ENCODE peak calls at places on chromosomes 16 and 17, in nine cellular contexts. P is breast epithelium; B is right lobe of liver; F is stomach; E is CD8-positive, alpha-beta memory T cell; Q is endothelial cell of umbilical vein; T is transverse colon; V is sigmoid colon; N is IMR-90. L is an unnamed sample.

GRCh38 chr16:70738083-70738977 is 52.5 kb upstream of the MTSS2 start:
- DNase-seq in F (peak; percentile 43), E (no peak), B (peak; percentile 82), P (peak; percentile 50), N (peak; percentile 93), T (peak; percentile 56), V (peak; percentile 94), Q (peak; percentile 58), L (peak; percentile 58)

GRCh38 chr16:84643180-84643583 is 5.1 kb upstream of the KLHL36 start:
- DNase-seq in T (peak; percentile 58), P (peak; percentile 71), N (peak; percentile 93), B (peak; percentile 76), F (peak; percentile 45), E (no peak), Q (no peak), V (peak; percentile 95), L (peak; percentile 44)

GRCh38 chr16:15643453-15644305 is 725 bp upstream of the MARF1 start:
- DNase-seq in Q (peak; percentile 73), T (peak; percentile 14), N (peak; percentile 59), V (no peak), P (no peak), F (no peak), E (no peak), B (no peak), L (peak; percentile 39)

GRCh38 chr16:87219287-87219909 is 97.8 kb downstream of the C16orf95 start:
- DNase-seq in N (no peak), T (no peak), Q (no peak), F (no peak), V (no peak), P (no peak), E (no peak), B (no peak), L (no peak)

GRCh38 chr16:28292731-28293588 is 635 bp downstream of the SBK1 start:
- DNase-seq in Q (no peak), F (no peak), E (peak; percentile 6), P (no peak), V (no peak), B (no peak), N (no peak), T (peak; percentile 11), L (peak; percentile 40)

GRCh38 chr17:17836818-17837379 is at the start of gene SREBF1:
- DNase-seq in Q (peak; percentile 63), B (peak; percentile 84), T (peak; percentile 73), V (peak; percentile 86), P (no peak), N (peak; percentile 37), E (peak; percentile 66), F (peak; percentile 61), L (peak; percentile 74)

GRCh38 chr16:4288148-4288921 is 15.5 kb upstream of the TFAP4 start:
- DNase-seq in T (peak; percentile 81), V (peak; percentile 89), B (peak; percentile 76), P (peak; percentile 57), F (peak; percentile 79), N (peak; percentile 82), E (peak; percentile 76), Q (peak; percentile 54), L (peak; percentile 84)

GRCh38 chr16:81366316-81366932 is 51.7 kb downstream of the GAN start:
- DNase-seq in P (no peak), V (no peak), F (no peak), B (no peak), T (no peak), N (peak; percentile 59), E (no peak), Q (peak; percentile 77), L (no peak)

GRCh38 chr17:16391451-16391850 is 10.6 kb downstream of the UBB start:
- DNase-seq in E (no peak), B (no peak), N (no peak), T (no peak), P (no peak), F (no peak), Q (no peak), V (no peak), L (no peak)

GRCh38 chr16:31474173-31474714 is 2.3 kb downstream of the TGFB1I1 start:
- DNase-seq in E (no peak), T (no peak), F (no peak), V (no peak), N (peak; percentile 90), P (no peak), Q (no peak), B (no peak), L (no peak)

GRCh38 chr16:28202147-28202746 is 9.5 kb downstream of the XPO6 start:
- DNase-seq in P (no peak), E (no peak), T (no peak), N (no peak), V (no peak), Q (no peak), F (no peak), B (no peak), L (no peak)

GRCh38 chr17:73184133-73184993 is 8.5 kb upstream of the COG1 start:
- DNase-seq in Q (no peak), N (no peak), F (no peak), E (no peak), P (no peak), V (no peak), B (no peak), T (no peak), L (no peak)

GRCh38 chr16:85689950-85690320 is 1.2 kb upstream of the GINS2 start:
- DNase-seq in Q (no peak), B (no peak), P (no peak), N (no peak), E (no peak), F (no peak), V (no peak), T (no peak), L (no peak)

GRCh38 chr16:85690469-85691064 is 1.8 kb upstream of the GINS2 start:
- DNase-seq in E (no peak), N (no peak), V (no peak), Q (no peak), B (no peak), P (no peak), F (no peak), T (no peak), L (peak; percentile 23)

GRCh38 chr16:85687651-85688471 is 893 bp downstream of the GINS2 start:
- DNase-seq in T (peak; percentile 54), B (peak; percentile 21), F (no peak), E (no peak), N (no peak), Q (no peak), P (no peak), V (no peak), L (peak; percentile 44)

GRCh38 chr16:85688586-85689284 is at the start of gene GINS2:
- DNase-seq in B (peak; percentile 94), F (peak; percentile 93), P (peak; percentile 89), T (peak; percentile 93), N (peak; percentile 84), E (peak; percentile 89), V (peak; percentile 95), Q (peak; percentile 87), L (peak; percentile 96)

DNA sequence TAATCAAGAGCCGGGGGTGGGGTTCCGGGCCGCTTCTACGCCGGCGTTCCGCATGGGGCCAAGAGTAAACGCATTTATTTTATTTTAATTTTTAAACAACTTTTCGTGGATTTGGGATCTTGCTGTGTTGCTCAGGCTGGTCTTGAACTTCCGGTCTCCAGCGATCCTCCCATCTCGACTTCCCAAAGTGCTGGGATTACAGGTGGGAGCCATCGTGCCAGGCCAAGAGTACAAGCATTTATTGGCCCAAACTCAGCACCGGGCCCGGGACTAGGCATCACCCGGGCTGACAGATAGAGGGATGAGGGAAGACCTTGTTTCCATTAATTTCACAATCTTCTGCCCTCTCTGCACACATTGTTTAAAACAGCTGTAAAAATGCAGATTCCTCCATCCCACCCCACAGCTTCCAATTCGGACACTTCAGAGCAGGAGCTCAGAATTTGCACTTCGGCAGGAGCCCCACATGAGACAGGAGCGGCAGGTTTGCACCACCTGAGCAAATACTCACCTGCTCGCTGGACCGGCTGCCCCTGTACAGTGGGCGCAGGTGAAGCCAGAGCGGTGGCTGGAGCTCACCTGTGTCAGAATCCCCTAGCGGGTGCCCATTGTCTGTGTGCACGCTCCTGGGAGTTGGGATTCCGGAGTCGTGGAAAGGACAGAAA is 663 bp upstream of the GINS2 start:
- DNase-seq in P (no peak), T (no peak), N (no peak), V (no peak), B (peak; percentile 24), E (no peak), F (peak; percentile 33), Q (no peak), L (no peak)
- H3K4me3 ChIP-seq in P (peak overlapping the region; percentile 76), T (peak overlapping the region; percentile 96), N (peak overlapping the region; percentile 48), V (peak overlapping the region; percentile 64), B (peak overlapping the region; percentile 75), E (peak overlapping the region; percentile 32), F (peak overlapping the region; percentile 70), Q (no peak overlapping the region), L (no peak overlapping the region)

GRCh38 chr16:35142809-35143192 is 1683.4 kb downstream of the TP53TG3F start:
- DNase-seq in N (no peak), T (no peak), F (no peak), P (no peak), B (no peak), E (no peak), Q (no peak), V (no peak), L (no peak)
- H3K9me3 ChIP-seq in N (peaks cover 49% of the 10 kb centered on the region), T (no peaks in the 10 kb centered on the region), F (peaks cover 73% of the 10 kb centered on the region), P (peaks cover 48% of the 10 kb centered on the region), B (no peaks in the 10 kb centered on the region), E (no peaks in the 10 kb centered on the region), Q (peaks cover 9% of the 10 kb centered on the region), V (no peaks in the 10 kb centered on the region), L (peaks cover 83% of the 10 kb centered on the region)

DNA sequence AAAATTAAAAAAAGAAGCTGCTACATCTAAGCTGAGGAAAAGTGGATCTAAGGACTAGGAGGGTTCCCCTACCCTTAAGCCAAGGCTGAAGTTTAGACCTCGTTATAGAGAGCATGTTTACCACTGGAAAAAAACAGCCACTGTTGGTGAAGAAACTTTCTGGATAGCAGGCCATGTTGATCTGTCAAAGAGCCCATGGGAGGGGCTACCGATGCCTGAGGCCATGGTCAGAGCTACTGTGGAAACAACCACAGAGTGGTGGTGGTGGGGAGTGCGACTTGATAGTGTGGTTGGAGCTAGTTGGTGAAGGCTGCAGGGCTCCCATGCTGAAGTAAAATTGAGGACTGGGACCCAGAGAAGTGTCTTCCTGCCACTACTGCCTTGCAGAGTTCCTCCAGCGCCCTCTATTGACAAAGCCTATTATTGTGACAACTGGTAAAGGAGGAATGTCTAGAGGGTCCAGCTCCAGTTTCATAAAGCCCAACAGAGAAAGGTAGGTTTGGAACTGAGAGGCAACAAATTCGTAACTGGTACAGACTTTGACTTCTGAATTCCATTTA is 12.7 kb upstream of the FAM20A start:
- DNase-seq in T (no peak), N (no peak), B (no peak), E (no peak), V (no peak), Q (peak; percentile 28), P (no peak), F (no peak), L (no peak)
- H3K4me1 ChIP-seq in T (no peaks in the 10 kb centered on the region), N (no peaks in the 10 kb centered on the region), B (peaks cover 28% of the 10 kb centered on the region), E (no peaks in the 10 kb centered on the region), V (no peaks in the 10 kb centered on the region), Q (no peaks in the 10 kb centered on the region), P (no peaks in the 10 kb centered on the region), F (no peaks in the 10 kb centered on the region), L (no peaks in the 10 kb centered on the region)

DNA sequence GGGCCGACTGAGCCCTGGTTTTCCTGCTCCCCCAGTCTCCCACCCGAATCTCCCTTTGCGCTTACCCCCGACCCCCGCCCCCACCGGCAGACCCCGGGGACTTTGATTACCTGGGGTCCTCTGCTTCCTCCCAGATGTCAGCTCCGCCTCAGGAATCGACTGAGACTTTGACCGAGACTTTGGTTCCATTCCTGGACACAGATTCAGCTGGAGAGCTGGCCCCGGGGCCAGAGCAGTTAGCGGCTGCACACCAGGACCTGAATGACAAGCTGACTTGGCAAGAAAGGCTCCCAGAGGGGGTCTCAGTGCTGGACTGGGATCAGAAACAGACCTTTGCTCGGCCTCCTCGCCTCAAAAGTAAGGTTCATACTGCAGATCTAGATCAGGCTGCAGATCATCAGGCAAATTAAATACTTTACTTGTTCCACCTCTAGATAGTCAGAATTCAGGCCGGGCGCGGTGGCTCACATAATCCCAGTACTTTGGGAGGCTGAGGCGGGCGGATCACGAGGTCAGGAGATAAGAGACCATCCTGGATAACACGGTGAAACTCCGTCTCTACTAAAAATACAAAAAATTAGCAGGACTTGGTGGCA is 60.3 kb upstream of the FBXO47 start:
- DNase-seq in E (no peak), Q (no peak), B (no peak), P (no peak), N (no peak), T (peak; percentile 11), F (no peak), V (no peak), L (no peak)
- H3K4me3 ChIP-seq in E (peak overlapping the region; percentile 14), Q (no peak overlapping the region), B (peak overlapping the region; percentile 54), P (peak overlapping the region; percentile 73), N (no peak overlapping the region), T (peak overlapping the region; percentile 48), F (peak overlapping the region; percentile 42), V (peak overlapping the region; percentile 47), L (no peak overlapping the region)

L was measured in mucosa of descending colon.